ENCODE peak calls at places on chromosomes 16 and 17, in four cellular contexts. F is K562, M is IMR-90, P is GM12878. A is an unnamed sample.

GRCh38 chr16:84080378-84080777 is 36.4 kb downstream of the MBTPS1 start:
- DNase-seq in F (no peak), M (no peak), P (no peak), A (no peak)

GRCh38 chr16:50166511-50167500 is 13.7 kb downstream of the TENT4B start:
- DNase-seq in F (no peak), M (no peak), P (no peak), A (peak)

GRCh38 chr16:51392651-51393187 is 241.6 kb upstream of the SALL1 start:
- DNase-seq in F (no peak), M (peak), P (no peak), A (no peak)

GRCh38 chr16:85321856-85322271 is 209.6 kb upstream of the CIBAR2 start:
- DNase-seq in F (peak), M (peak), P (no peak), A (peak)

GRCh38 chr17:69499301-69499700 is 84.8 kb downstream of the MAP2K6 start:
- DNase-seq in F (no peak), M (no peak), P (no peak), A (no peak)

GRCh38 chr16:12332553-12332952 is 356.0 kb downstream of the SNX29 start:
- DNase-seq in F (no peak), M (no peak), P (no peak), A (no peak)

GRCh38 chr16:66156538-66156937 is 210.0 kb upstream of the CDH5 start:
- DNase-seq in F (no peak), M (no peak), P (no peak), A (no peak)

GRCh38 chr16:68247400-68247799 is 2.2 kb downstream of the PLA2G15 start:
- DNase-seq in F (no peak), M (no peak), P (no peak), A (no peak)

GRCh38 chr17:66337268-66337667 is 34.9 kb downstream of the PRKCA start:
- DNase-seq in F (no peak), M (no peak), P (no peak), A (no peak)

GRCh38 chr16:85924675-85925074 is 25.7 kb downstream of the IRF8 start:
- DNase-seq in F (no peak), M (no peak), P (no peak), A (no peak)

GRCh38 chr16:70781800-70782199 is 19.2 kb downstream of the VAC14 start:
- DNase-seq in F (no peak), M (no peak), P (no peak), A (no peak)

GRCh38 chr17:7023576-7024401 is 939 bp downstream of the BCL6B start:
- DNase-seq in F (peak), M (peak), P (peak), A (peak)

GRCh38 chr17:68461122-68461539 is 3.8 kb upstream of the WIPI1 start:
- DNase-seq in F (no peak), M (no peak), P (no peak), A (no peak)

GRCh38 chr16:57781741-57782606 is 20.3 kb downstream of the KIFC3 start:
- DNase-seq in F (no peak), M (peak), P (no peak), A (no peak)

GRCh38 chr17:15340966-15341365 is 431 bp downstream of the TEKT3 start:
- DNase-seq in F (no peak), M (no peak), P (no peak), A (no peak)

GRCh38 chr16:13154799-13155198 is 253.4 kb downstream of the SHISA9 start:
- DNase-seq in F (no peak), M (no peak), P (no peak), A (no peak)

GRCh38 chr16:11972128-11972527 is 4.4 kb upstream of the SNX29 start:
- DNase-seq in F (no peak), M (no peak), P (no peak), A (no peak)

GRCh38 chr17:67215991-67216421 is 29.0 kb downstream of the HELZ start:
- DNase-seq in F (no peak), M (no peak), P (no peak), A (no peak)

GRCh38 chr16:64225036-64225435 is 896.8 kb downstream of the CDH11 start:
- DNase-seq in F (no peak), M (no peak), P (no peak), A (no peak)

GRCh38 chr16:89026121-89026612 is 49.2 kb upstream of the CBFA2T3 start:
- DNase-seq in F (peak), M (no peak), P (peak), A (no peak)

GRCh38 chr16:31108035-31108793 is at the start of gene BCKDK:
- DNase-seq in F (peak), M (peak), P (peak), A (peak)
- TF ChIP-seq FOS in F (no peak), M (no peak), P (no peak), A (no peak)

DNA sequence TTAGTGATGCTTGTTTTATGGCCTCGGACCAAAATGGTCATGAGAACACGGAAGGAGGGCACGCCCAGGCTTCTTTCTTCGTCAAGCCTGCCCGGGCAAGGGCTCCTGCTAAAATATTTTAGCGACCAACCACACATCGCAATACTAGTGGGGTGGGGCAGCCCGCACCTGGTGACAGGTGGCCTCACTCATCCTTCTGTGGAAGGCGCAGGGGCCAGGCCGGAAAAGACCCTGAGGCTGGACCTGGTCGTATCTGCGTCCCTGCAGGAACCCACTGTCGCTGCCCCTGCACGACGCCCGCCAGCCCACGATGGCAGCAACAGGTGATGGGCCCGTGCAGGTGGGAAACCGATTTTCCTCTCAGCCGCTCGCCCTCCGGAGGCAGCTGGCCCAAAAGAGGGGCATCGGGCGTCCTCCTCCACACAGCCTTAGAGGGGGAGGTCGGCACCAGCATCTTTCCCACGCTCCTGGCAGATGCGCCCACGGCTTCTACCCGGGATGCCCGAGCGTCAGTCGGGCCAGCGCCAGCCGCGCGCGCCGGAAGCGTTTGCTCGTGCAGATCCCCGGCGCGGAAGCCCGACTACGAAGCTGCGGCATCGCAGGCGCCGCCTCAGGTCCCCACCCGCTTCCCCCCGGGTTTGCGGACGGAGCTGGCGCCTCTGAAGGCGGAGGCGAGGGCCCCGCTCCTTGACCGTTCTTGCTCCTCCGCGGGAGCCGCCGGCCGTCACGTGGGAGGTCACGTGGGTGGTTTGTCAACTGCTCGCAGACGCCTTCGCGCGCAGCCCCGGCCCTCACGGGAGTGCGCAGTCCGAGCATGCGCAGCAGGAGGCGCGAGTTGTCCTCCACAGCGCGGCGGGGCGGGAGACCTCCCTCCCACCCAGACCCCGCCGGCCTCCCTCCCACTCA is 22.8 kb upstream of the FOXK2 start:
- DNase-seq in F (peak), M (peak), P (peak), A (peak)
- TF ChIP-seq POLR2A in F (peak), M (peak), P (peak), A (peak)

DNA sequence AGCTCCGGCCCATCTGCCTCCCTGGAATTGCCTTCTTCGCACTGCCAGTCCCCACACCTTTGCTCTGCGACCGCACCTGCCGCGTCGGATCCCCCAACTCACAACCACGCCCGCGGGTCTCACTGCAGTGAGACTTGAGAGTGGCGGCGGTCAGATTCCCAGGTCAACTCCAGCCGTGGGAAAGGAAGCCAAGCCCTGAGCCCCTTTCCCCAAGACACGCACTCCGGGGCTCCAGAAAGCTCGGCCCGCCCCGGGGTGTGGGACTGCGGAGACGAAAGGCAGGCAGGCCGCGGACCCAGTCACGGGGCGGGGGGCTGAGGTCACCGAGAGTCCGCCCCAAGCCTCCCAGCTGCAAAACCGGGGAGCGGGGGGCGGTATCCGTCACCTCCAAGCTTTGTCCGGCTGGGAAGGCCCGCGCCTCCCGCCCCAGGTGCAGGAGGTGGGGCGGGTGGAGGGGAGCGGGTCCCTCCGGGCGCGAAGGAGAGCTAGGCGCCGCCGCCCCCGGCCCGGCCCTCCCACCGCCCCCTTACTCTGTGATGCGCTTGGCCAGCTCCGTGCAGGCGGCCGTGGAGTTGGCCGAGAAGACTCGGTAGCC is 615 bp downstream of the PRPSAP1 start:
- DNase-seq in F (peak), M (no peak), P (no peak), A (peak)
- TF ChIP-seq FOS in F (no peak), M (no peak), P (no peak), A (no peak)

GRCh38 chr16:81838794-81839193 is 59.7 kb downstream of the PLCG2 start:
- DNase-seq in F (no peak), M (peak), P (peak), A (peak)

GRCh38 chr16:81834868-81835267 is 55.8 kb downstream of the PLCG2 start:
- DNase-seq in F (no peak), M (no peak), P (no peak), A (no peak)

GRCh38 chr16:81836279-81837054 is 57.4 kb downstream of the PLCG2 start:
- DNase-seq in F (no peak), M (no peak), P (peak), A (no peak)

GRCh38 chr16:81833751-81834150 is 54.7 kb downstream of the PLCG2 start:
- DNase-seq in F (no peak), M (no peak), P (no peak), A (no peak)

GRCh38 chr16:81837312-81837748 is 58.2 kb downstream of the PLCG2 start:
- DNase-seq in F (no peak), M (no peak), P (no peak), A (no peak)
- TF ChIP-seq POLR2A in F (no peak), M (no peak), P (no peak), A (no peak)

GRCh38 chr17:80673152-80673920 is 128.7 kb downstream of the RPTOR start:
- DNase-seq in F (no peak), M (peak), P (no peak), A (peak)
- TF ChIP-seq FOS in F (no peak), M (no peak), P (no peak), A (no peak)

DNA sequence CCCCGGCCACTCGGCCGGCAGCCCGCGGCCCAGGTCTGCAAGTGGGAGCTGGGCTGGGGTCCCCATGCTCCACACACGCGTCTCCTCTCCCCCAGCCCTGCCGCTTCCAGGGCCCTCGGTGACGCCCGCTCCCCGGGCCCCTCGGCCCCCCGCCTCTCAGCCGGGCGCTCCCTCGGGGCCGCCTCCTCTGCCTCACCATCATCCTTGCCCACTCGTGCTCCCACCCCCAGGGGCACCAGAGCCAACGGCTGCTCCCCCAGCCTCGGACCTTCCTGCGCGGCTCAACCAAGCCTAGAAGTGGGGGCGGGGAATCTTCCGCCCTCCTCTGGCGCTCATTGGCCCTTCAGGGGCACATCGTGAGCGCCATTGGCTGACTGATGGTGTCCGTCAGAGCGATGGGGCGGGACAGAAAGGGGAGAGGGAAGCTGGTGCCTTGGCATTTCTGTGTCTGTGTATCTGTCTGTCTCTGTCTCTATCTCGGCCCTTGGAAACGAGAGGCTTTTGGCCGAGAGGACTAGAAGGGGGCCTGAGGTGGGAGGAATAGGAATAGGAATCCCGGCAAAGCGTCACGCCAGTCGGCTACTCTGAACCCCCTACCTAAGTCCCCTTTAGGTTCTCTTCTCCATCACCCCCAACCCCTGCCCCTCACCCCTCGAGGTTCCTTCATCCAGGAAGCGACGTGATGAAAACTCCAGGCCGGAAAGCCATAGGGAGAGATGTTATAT is 88.9 kb downstream of the CDC27 start:
- DNase-seq in F (peak), M (peak), P (peak), A (peak)
- TF ChIP-seq POLR2A in F (peak), M (no peak), P (peak), A (peak)

DNA sequence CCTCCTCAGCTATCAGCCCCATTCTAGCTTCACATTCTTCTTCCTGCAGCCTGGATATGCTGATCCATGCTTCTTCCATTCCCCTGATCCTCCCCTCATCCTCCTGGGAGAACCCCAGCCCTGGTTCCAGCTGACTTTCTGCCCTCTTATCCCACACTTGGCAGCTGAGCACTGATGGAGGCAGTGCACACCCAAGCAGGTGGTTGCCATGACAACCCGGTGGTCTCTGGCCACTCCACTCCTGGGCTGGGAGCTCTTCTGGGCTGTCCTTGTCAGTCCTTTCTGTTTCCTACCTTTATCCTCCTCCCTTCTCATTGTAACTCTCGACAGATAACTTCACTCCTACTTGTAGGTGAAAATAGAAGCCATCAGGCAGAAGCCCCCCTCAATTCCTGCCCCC is 16.7 kb upstream of the TUBG2 start:
- DNase-seq in F (no peak), M (no peak), P (no peak), A (no peak)
- TF ChIP-seq FOS in F (no peak), M (no peak), P (no peak), A (no peak)

GRCh38 chr16:75529056-75529905 is 6.6 kb downstream of the CHST5 start:
- DNase-seq in F (no peak), M (no peak), P (no peak), A (no peak)
- TF ChIP-seq POLR2A in F (no peak), M (no peak), P (no peak), A (no peak)